ENCODE peak calls at places on chromosomes 16 and 17, in seven cellular contexts. T is C1 segment of cervical spinal cord, W is HFFc6, K is upper lobe of right lung, E is NCI-H1092, H is A549, S is smooth muscle cell of the brain vasculature. R is an unnamed sample.

GRCh38 chr17:67035131-67036083 is 8.9 kb upstream of the CACNG1 start:
- DNase-seq in T (no peak), S (no peak), E (no peak), W (no peak), K (no peak), H (no peak), R (no peak)

GRCh38 chr17:38893612-38894011 is 23.8 kb downstream of the LASP1 start:
- DNase-seq in E (no peak), T (no peak), W (no peak), K (peak; percentile 77), S (no peak), H (no peak), R (peak; percentile 56)

GRCh38 chr17:51185763-51186332 is 19.6 kb downstream of the NME2 start:
- DNase-seq in T (no peak), H (no peak), S (no peak), K (peak; percentile 40), W (no peak), E (no peak), R (no peak)

GRCh38 chr17:44677136-44677535 is 12.4 kb downstream of the CCDC43 start:
- DNase-seq in S (no peak), K (no peak), W (peak; percentile 51), H (no peak), T (no peak), E (no peak), R (no peak)

GRCh38 chr16:8751481-8752311 is 45.7 kb downstream of the TMEM186 start:
- DNase-seq in H (peak; percentile 55), W (peak; percentile 25), T (no peak), E (no peak), K (no peak), S (no peak), R (no peak)

GRCh38 chr17:78774456-78774855 is 7.6 kb downstream of the CYTH1 start:
- DNase-seq in H (no peak), T (no peak), K (no peak), W (no peak), E (no peak), S (no peak), R (no peak)

GRCh38 chr16:1310832-1311200 is 1.4 kb downstream of the UBE2I start:
- DNase-seq in T (no peak), H (no peak), E (no peak), K (no peak), W (peak; percentile 15), S (no peak), R (no peak)

GRCh38 chr17:79075433-79075805 is 795 bp downstream of the ENGASE start:
- DNase-seq in T (no peak), K (no peak), E (no peak), S (no peak), W (no peak), H (no peak), R (no peak)

GRCh38 chr17:72529386-72529785 is 408.6 kb downstream of the SOX9 start:
- DNase-seq in E (peak; percentile 16), H (no peak), S (no peak), K (no peak), T (no peak), W (no peak), R (no peak)

GRCh38 chr16:56938664-56939513 is 6.9 kb downstream of the HERPUD1 start:
- DNase-seq in W (no peak), T (no peak), H (no peak), K (no peak), S (no peak), E (no peak), R (no peak)

GRCh38 chr17:7477392-7478275 is 1.8 kb downstream of the ZBTB4 start:
- DNase-seq in S (no peak), W (peak; percentile 84), H (no peak), T (no peak), K (peak; percentile 76), E (no peak), R (no peak)

GRCh38 chr16:54048994-54049929 is 237.3 kb downstream of the IRX3 start:
- DNase-seq in W (no peak), S (no peak), K (no peak), H (no peak), E (peak; percentile 33), T (no peak), R (no peak)

GRCh38 chr17:59172436-59173004 is 17.0 kb downstream of the PRR11 start:
- DNase-seq in T (no peak), K (no peak), E (no peak), H (no peak), S (no peak), W (no peak), R (no peak)

GRCh38 chr17:43779145-43780125 is 658 bp upstream of the DUSP3 start:
- DNase-seq in W (no peak), K (no peak), S (no peak), H (peak; percentile 66), T (no peak), E (no peak), R (no peak)

GRCh38 chr16:2776500-2777139 is 460 bp downstream of the ELOB start:
- DNase-seq in K (peak; percentile 77), E (no peak), S (no peak), W (no peak), H (no peak), T (no peak), R (peak; percentile 38)

GRCh38 chr17:4852504-4853075 is 19.4 kb downstream of the MINK1 start:
- DNase-seq in E (no peak), T (no peak), S (no peak), K (no peak), W (peak; percentile 67), H (no peak), R (no peak)

GRCh38 chr17:78680436-78680835 is 101.6 kb downstream of the CYTH1 start:
- DNase-seq in W (no peak), K (peak; percentile 2), T (no peak), E (no peak), S (no peak), H (no peak), R (no peak)

GRCh38 chr17:60959011-60959410 is 281.4 kb downstream of the BCAS3 start:
- DNase-seq in S (no peak), K (no peak), T (no peak), W (no peak), H (no peak), E (no peak), R (no peak)

GRCh38 chr17:77535435-77535834 is 394.7 kb downstream of the SEC14L1 start:
- DNase-seq in K (peak; percentile 45), T (no peak), H (no peak), S (no peak), W (no peak), E (no peak), R (no peak)

GRCh38 chr17:35948092-35948491 is 4.6 kb upstream of the LYZL6 start:
- DNase-seq in W (no peak), T (no peak), S (no peak), E (no peak), K (no peak), H (no peak), R (no peak)

GRCh38 chr16:58727028-58727781 is 6.9 kb downstream of the GOT2 start:
- DNase-seq in E (no peak), S (no peak), W (no peak), H (no peak), T (no peak), K (no peak), R (no peak)

GRCh38 chr17:73196500-73196899 is 3.6 kb downstream of the COG1 start:
- DNase-seq in S (no peak), W (peak; percentile 26), K (no peak), E (peak; percentile 57), T (no peak), H (peak; percentile 64), R (no peak)

GRCh38 chr16:86585821-86586611 is 7.7 kb downstream of the FOXL1 start:
- DNase-seq in S (peak; percentile 92), T (no peak), W (peak; percentile 96), E (no peak), K (no peak), H (no peak), R (no peak)

GRCh38 chr16:88893127-88893968 is 26.9 kb upstream of the PABPN1L start:
- DNase-seq in S (no peak), E (no peak), H (no peak), K (no peak), T (no peak), W (no peak), R (no peak)

GRCh38 chr17:39677581-39678339 is 9.5 kb downstream of the PNMT start:
- DNase-seq in H (no peak), S (no peak), E (no peak), W (no peak), K (no peak), T (no peak), R (no peak)

GRCh38 chr16:51553314-51553713 is 402.2 kb upstream of the SALL1 start:
- DNase-seq in E (no peak), T (no peak), S (no peak), W (no peak), H (no peak), K (no peak), R (no peak)

GRCh38 chr17:78990349-78991016 is 10.8 kb upstream of the LGALS3BP start:
- DNase-seq in T (no peak), E (no peak), S (no peak), W (no peak), H (no peak), K (peak; percentile 61), R (peak; percentile 33)

GRCh38 chr17:77038860-77039555 is 101.8 kb upstream of the SEC14L1 start:
- DNase-seq in T (no peak), H (no peak), S (no peak), E (no peak), K (no peak), W (no peak), R (no peak)

GRCh38 chr16:27529962-27530361 is 19.8 kb downstream of the GTF3C1 start:
- DNase-seq in E (no peak), K (no peak), T (no peak), H (no peak), W (peak; percentile 76), S (no peak), R (peak; percentile 38)

GRCh38 chr16:31357324-31358156 is 2.6 kb downstream of the ITGAX start:
- DNase-seq in S (no peak), K (no peak), T (no peak), E (no peak), W (no peak), H (no peak), R (no peak)

GRCh38 chr17:29042679-29043538 is at the start of gene PIPOX:
- DNase-seq in H (no peak), S (peak; percentile 64), T (no peak), K (no peak), W (no peak), E (peak; percentile 85), R (peak; percentile 27)

GRCh38 chr17:29640413-29640812 is 17.7 kb upstream of the CORO6 start:
- DNase-seq in E (no peak), W (peak; percentile 66), S (peak; percentile 64), H (no peak), K (no peak), T (no peak), R (no peak)

GRCh38 chr17:77098884-77099545 is 41.8 kb upstream of the SEC14L1 start:
- DNase-seq in W (peak; percentile 51), K (no peak), T (no peak), E (no peak), S (no peak), H (no peak), R (peak; percentile 51)

GRCh38 chr16:4141604-4142003 is 25.4 kb upstream of the ADCY9 start:
- DNase-seq in S (no peak), W (no peak), T (no peak), E (no peak), K (no peak), H (no peak), R (no peak)

GRCh38 chr17:49901460-49902331 is 53.8 kb upstream of the TAC4 start:
- DNase-seq in H (peak; percentile 43), W (no peak), E (no peak), S (no peak), K (peak; percentile 75), T (no peak), R (no peak)

GRCh38 chr16:74083582-74083981 is 213.0 kb upstream of the PSMD7 start:
- DNase-seq in S (no peak), T (no peak), W (no peak), H (no peak), K (no peak), E (no peak), R (no peak)

GRCh38 chr17:6473128-6473767 is 29.0 kb downstream of the PIMREG start:
- DNase-seq in S (peak; percentile 32), T (no peak), E (peak; percentile 4), K (peak; percentile 86), H (peak; percentile 98), W (peak; percentile 71), R (peak; percentile 90)

GRCh38 chr17:58447039-58447975 is 30.0 kb upstream of the RNF43 start:
- DNase-seq in S (peak; percentile 53), T (no peak), W (peak; percentile 75), E (peak; percentile 48), K (peak; percentile 83), H (peak; percentile 83), R (no peak)

R was measured in dorsolateral prefrontal cortex.